ENCODE peak calls at places on chromosomes 3 and 15, in five cellular contexts. X is heart right ventricle, N is heart left ventricle, P is left ventricle myocardium inferior, Z is PC-3. Q is an unnamed sample. For H3K27me3 and H3K4me1, the result is how much of the 10 kb centered on the place peaks cover.

GRCh38 chr15:65408370-65409283 is 14.1 kb downstream of the IGDCC4 start:
- DNase-seq in X (no peak), N (no peak), P (no peak), Z (no peak), Q (no peak)

GRCh38 chr3:94647131-94647530 is 584.3 kb downstream of the NSUN3 start:
- DNase-seq in X (no peak), N (no peak), P (no peak), Z (peak), Q (peak)

GRCh38 chr3:151630938-151631417 is 102.7 kb upstream of the AADACL2 start:
- DNase-seq in X (peak), N (no peak), P (no peak), Z (peak), Q (peak)

GRCh38 chr3:70771426-70772147 is 459.1 kb upstream of the MDFIC2 start:
- DNase-seq in X (no peak), N (no peak), P (no peak), Z (peak), Q (peak)

GRCh38 chr15:51735611-51736010 is 1.8 kb downstream of the LYSMD2 start:
- DNase-seq in X (no peak), N (no peak), P (no peak), Z (no peak), Q (no peak)

GRCh38 chr3:193857996-193858395 is 265.0 kb downstream of the OPA1 start:
- DNase-seq in X (no peak), N (no peak), P (no peak), Z (peak), Q (no peak)

GRCh38 chr3:173065543-173065970 is 75.5 kb downstream of the SPATA16 start:
- DNase-seq in X (peak), N (peak), P (no peak), Z (peak), Q (peak)

GRCh38 chr3:171556574-171557145 is 96.5 kb upstream of the TNIK start:
- DNase-seq in X (no peak), N (no peak), P (no peak), Z (peak), Q (peak)

GRCh38 chr15:94297543-94297942 is 66.2 kb downstream of the MCTP2 start:
- DNase-seq in X (no peak), N (no peak), P (no peak), Z (no peak), Q (no peak)

GRCh38 chr15:92377083-92377789 is 16.4 kb upstream of the ST8SIA2 start:
- DNase-seq in X (peak), N (peak), P (peak), Z (peak), Q (peak)

GRCh38 chr15:23484870-23485269 is 37.8 kb upstream of the GOLGA6L2 start:
- DNase-seq in X (no peak), N (no peak), P (no peak), Z (no peak), Q (no peak)

GRCh38 chr3:124858275-124858674 is 28.9 kb downstream of the ITGB5 start:
- DNase-seq in X (no peak), N (no peak), P (no peak), Z (no peak), Q (no peak)

GRCh38 chr3:32428092-32429068 is 36.7 kb downstream of the CMTM7 start:
- DNase-seq in X (no peak), N (no peak), P (no peak), Z (no peak), Q (no peak)

GRCh38 chr3:187041362-187042061 is 97.8 kb downstream of the RPL39L start:
- DNase-seq in X (no peak), N (no peak), P (no peak), Z (no peak), Q (no peak)

GRCh38 chr15:95025924-95026728 is 794.8 kb downstream of the MCTP2 start:
- DNase-seq in X (peak), N (no peak), P (peak), Z (peak), Q (peak)

GRCh38 chr3:125395091-125395490 is 20.0 kb upstream of the ZNF148 start:
- DNase-seq in X (no peak), N (no peak), P (no peak), Z (peak), Q (no peak)

GRCh38 chr15:22979699-22980188 is 424 bp downstream of the CYFIP1 start:
- DNase-seq in X (peak), N (peak), P (no peak), Z (peak), Q (peak)

GRCh38 chr15:45441036-45441435 is 62.7 kb upstream of the GATM start:
- DNase-seq in X (no peak), N (no peak), P (no peak), Z (no peak), Q (no peak)

GRCh38 chr3:24933401-24933800 is 438.8 kb upstream of the THRB start:
- DNase-seq in X (no peak), N (no peak), P (no peak), Z (no peak), Q (no peak)

GRCh38 chr3:50486219-50486888 is 17.1 kb downstream of the CACNA2D2 start:
- DNase-seq in X (no peak), N (no peak), P (no peak), Z (peak), Q (no peak)

GRCh38 chr15:32898991-32899613 is 181.3 kb downstream of the GREM1 start:
- DNase-seq in X (no peak), N (no peak), P (no peak), Z (peak), Q (no peak)

GRCh38 chr3:46393011-46393410 is 13.9 kb downstream of the CCR5AS start:
- DNase-seq in X (no peak), N (no peak), P (no peak), Z (no peak), Q (no peak)
- H3K27me3 ChIP-seq in X (under half), N (under half), P (under half), Z (under half), Q (under half)

DNA sequence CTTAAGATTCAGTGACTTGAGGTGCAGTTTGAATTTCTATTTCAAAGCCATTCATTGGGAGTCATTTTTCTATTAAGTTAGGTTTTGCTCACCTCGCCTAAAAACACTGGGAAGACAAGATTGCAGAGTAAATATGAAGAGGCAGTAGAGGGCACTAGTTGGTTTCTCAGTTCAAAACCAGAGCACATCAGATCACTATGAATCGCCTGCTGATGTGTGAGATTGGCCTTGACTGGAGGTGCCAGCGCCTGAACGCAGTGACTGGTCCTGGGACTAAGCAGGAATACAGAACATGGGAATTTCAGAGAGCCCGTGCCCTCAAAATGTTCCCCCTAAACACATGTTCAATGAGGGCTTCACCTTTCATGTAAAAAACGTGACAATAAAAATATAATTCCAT is 229.0 kb downstream of the ITPR1 start:
- DNase-seq in X (peak), N (peak), P (no peak), Z (peak), Q (peak)
- H3K27ac ChIP-seq in X (no peak), N (peak), P (peak), Z (peak), Q (peak)

GRCh38 chr3:183268361-183268760 is 15.3 kb downstream of the B3GNT5 start:
- DNase-seq in X (no peak), N (no peak), P (no peak), Z (no peak), Q (no peak)
- H3K4me1 ChIP-seq in X (under half), N (under half), P (under half), Z (half or more), Q (under half)

DNA sequence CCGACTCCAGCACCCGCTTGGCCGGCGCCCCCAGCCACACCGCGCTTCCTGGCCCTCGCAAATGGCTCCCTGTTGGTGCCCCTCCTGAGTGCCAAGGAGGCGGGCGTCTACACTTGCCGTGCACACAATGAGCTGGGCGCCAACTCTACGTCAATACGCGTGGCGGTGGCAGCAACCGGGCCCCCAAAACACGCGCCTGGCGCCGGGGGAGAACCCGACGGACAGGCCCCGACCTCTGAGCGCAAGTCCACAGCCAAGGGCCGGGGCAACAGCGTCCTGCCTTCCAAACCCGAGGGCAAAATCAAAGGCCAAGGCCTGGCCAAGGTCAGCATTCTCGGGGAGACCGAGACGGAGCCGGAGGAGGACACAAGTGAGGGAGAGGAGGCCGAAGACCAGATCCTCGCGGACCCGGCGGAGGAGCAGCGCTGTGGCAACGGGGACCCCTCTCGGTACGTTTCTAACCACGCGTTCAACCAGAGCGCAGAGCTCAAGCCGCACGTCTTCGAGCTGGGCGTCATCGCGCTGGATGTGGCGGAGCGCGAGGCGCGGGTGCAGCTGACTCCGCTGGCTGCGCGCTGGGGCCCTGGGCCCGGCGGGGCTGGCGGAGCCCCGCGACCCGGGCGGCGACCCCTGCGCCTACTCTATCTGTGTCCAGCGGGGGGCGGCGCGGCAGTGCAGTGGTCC is 3.5 kb downstream of the ISLR2 start:
- DNase-seq in X (no peak), N (no peak), P (no peak), Z (no peak), Q (no peak)
- H3K27me3 ChIP-seq in X (half or more), N (half or more), P (half or more), Z (under half), Q (half or more)

Q was measured in foreskin keratinocyte.